ENCODE peak calls at places on chromosomes 16 and 17, in nine cellular contexts. J is stimulated activated CD8-positive, alpha-beta memory T cell treated with anti-CD3 and anti-CD28 coated beads, Interleukin-2, amount 100 ng/mL, for 1 hour; U is heart right ventricle; T is activated T-helper 2 cell treated with anti-CD3 and anti-CD28 coated beads, Interferon-gamma antibody, Interleukin-2, Interleukin-4, amounts not matched to agents 10 μg/mL and 5 μg/mL and 100 μg/mL, durations not matched to agents 14 hours and 24 hours and 36 hours; X is NCI-H1105; D is H1; I is stimulated activated CD4-positive, alpha-beta T cell treated with anti-CD3 and anti-CD28 coated beads, Interleukin-4, amount 100 ng/mL, for 24 hours; Y is NCI-H82; E is activated naive CD4-positive, alpha-beta T cell treated with Interleukin-2 at 50 U/mL for 16 hours. N is an unnamed sample.
A peak's percentile ranks its signal among the peaks of the same experiment; 100 is the strongest.

GRCh38 chr17:42199411-42200011 is 5.2 kb upstream of the GHDC start:
- DNase-seq in J (no peak), U (no peak), T (no peak), X (no peak), D (no peak), I (no peak), Y (no peak), E (no peak), N (no peak)

GRCh38 chr17:33277436-33278100 is 15.5 kb downstream of the ASIC2 start:
- DNase-seq in J (no peak), U (no peak), T (no peak), X (no peak), D (no peak), I (no peak), Y (no peak), E (no peak), N (no peak)

GRCh38 chr16:9219811-9220210 is 128.4 kb downstream of the HAPSTR1 start:
- DNase-seq in J (no peak), U (no peak), T (no peak), X (no peak), D (no peak), I (no peak), Y (peak; percentile 54), E (no peak), N (no peak)

GRCh38 chr17:59941131-59941530 is 23.4 kb downstream of the RNFT1 start:
- DNase-seq in J (no peak), U (no peak), T (no peak), X (no peak), D (no peak), I (peak; percentile 17), Y (no peak), E (no peak), N (no peak)

GRCh38 chr16:25143898-25144297 is 32.4 kb downstream of the LCMT1 start:
- DNase-seq in J (no peak), U (no peak), T (no peak), X (no peak), D (no peak), I (no peak), Y (peak; percentile 27), E (no peak), N (no peak)

GRCh38 chr16:55035037-55035436 is 104.4 kb downstream of the IRX5 start:
- DNase-seq in J (no peak), U (peak; percentile 37), T (no peak), X (peak; percentile 46), D (peak; percentile 92), I (no peak), Y (peak; percentile 73), E (no peak), N (no peak)

GRCh38 chr17:77736207-77736600 is 222.3 kb upstream of the TNRC6C start:
- DNase-seq in J (no peak), U (no peak), T (no peak), X (peak; percentile 13), D (peak; percentile 55), I (no peak), Y (no peak), E (no peak), N (peak; percentile 21)

GRCh38 chr17:61783556-61784304 is 79.6 kb downstream of the BRIP1 start:
- DNase-seq in J (no peak), U (no peak), T (no peak), X (no peak), D (no peak), I (no peak), Y (no peak), E (no peak), N (no peak)

GRCh38 chr16:4115209-4115940 is 867 bp downstream of the ADCY9 start:
- DNase-seq in J (peak; percentile 25), U (peak; percentile 67), T (peak; percentile 19), X (peak; percentile 6), D (peak; percentile 75), I (peak; percentile 43), Y (peak; percentile 68), E (peak; percentile 49), N (peak; percentile 79)

GRCh38 chr16:88296437-88297177 is 86.2 kb upstream of the ZNF469 start:
- DNase-seq in J (no peak), U (no peak), T (no peak), X (no peak), D (no peak), I (no peak), Y (no peak), E (no peak), N (no peak)

GRCh38 chr17:64095144-64095882 is 34.6 kb downstream of the ERN1 start:
- DNase-seq in J (no peak), U (no peak), T (no peak), X (peak; percentile 24), D (no peak), I (no peak), Y (peak; percentile 95), E (no peak), N (no peak)

GRCh38 chr17:79825580-79825921 is 13.7 kb downstream of the CBX4 start:
- DNase-seq in J (no peak), U (no peak), T (no peak), X (no peak), D (no peak), I (no peak), Y (no peak), E (no peak), N (no peak)

GRCh38 chr16:4307215-4308037 is 8.4 kb upstream of the GLIS2 start:
- DNase-seq in J (peak; percentile 94), U (peak; percentile 96), T (peak; percentile 96), X (no peak), D (peak; percentile 94), I (peak; percentile 94), Y (peak; percentile 95), E (peak; percentile 97), N (peak; percentile 99)

GRCh38 chr17:81932333-81932983 is 4.6 kb downstream of the PYCR1 start:
- DNase-seq in J (no peak), U (no peak), T (no peak), X (no peak), D (no peak), I (no peak), Y (no peak), E (no peak), N (no peak)

GRCh38 chr16:48885456-48885855 is 275.5 kb upstream of the N4BP1 start:
- DNase-seq in J (no peak), U (no peak), T (no peak), X (no peak), D (no peak), I (no peak), Y (no peak), E (no peak), N (no peak)

GRCh38 chr17:78112508-78113471 is 15.8 kb downstream of the TMC6 start:
- DNase-seq in J (peak; percentile 63), U (peak; percentile 85), T (peak; percentile 69), X (peak; percentile 58), D (peak; percentile 100), I (peak; percentile 82), Y (peak; percentile 78), E (peak; percentile 83), N (peak; percentile 93)

GRCh38 chr17:34842235-34842634 is 119.0 kb downstream of the CCT6B start:
- DNase-seq in J (no peak), U (no peak), T (no peak), X (no peak), D (no peak), I (no peak), Y (no peak), E (no peak), N (no peak)

GRCh38 chr17:77793146-77793887 is 165.2 kb upstream of the TNRC6C start:
- DNase-seq in J (no peak), U (no peak), T (no peak), X (no peak), D (no peak), I (no peak), Y (no peak), E (no peak), N (no peak)

GRCh38 chr17:31649302-31649701 is 209.7 kb downstream of the COPRS start:
- DNase-seq in J (no peak), U (no peak), T (no peak), X (no peak), D (no peak), I (no peak), Y (no peak), E (no peak), N (no peak)

GRCh38 chr17:68097161-68097805 is 61.7 kb downstream of the KPNA2 start:
- DNase-seq in J (no peak), U (no peak), T (no peak), X (no peak), D (no peak), I (no peak), Y (no peak), E (no peak), N (peak; percentile 14)

GRCh38 chr17:72118588-72119279 is 2.1 kb upstream of the SOX9 start:
- DNase-seq in J (no peak), U (peak; percentile 36), T (no peak), X (peak; percentile 14), D (peak; percentile 78), I (peak; percentile 15), Y (peak; percentile 56), E (no peak), N (no peak)

GRCh38 chr17:16653367-16654041 is at the start of gene ZNF624:
- DNase-seq in J (peak; percentile 76), U (peak; percentile 98), T (peak; percentile 82), X (peak; percentile 98), D (peak; percentile 93), I (peak; percentile 90), Y (peak; percentile 98), E (peak; percentile 89), N (peak; percentile 95)

N was measured in activated effector memory CD4-positive, alpha-beta T cell treated with anti-CD3 and anti-CD28 coated beads, Interleukin-2, amount 50 U/mL, for 16 hours.